ENCODE peak calls at places on chromosome 4, in eight cellular contexts. One of them, this sample, is unnamed.

GRCh38 chr4:99645036-99645435 is 12.6 kb downstream of the C4orf54 start:
- DNase-seq in stimulated activated CD8-positive, alpha-beta memory T cell treated with anti-CD3 and anti-CD28 coated beads, Interleukin-4, amount 100 ng/mL, for 48 hours: no peak
- DNase-seq in NAMALWA: no peak
- DNase-seq in T-helper 2 cell: no peak
- DNase-seq in activated CD4-positive, alpha-beta T cell treated with anti-CD3 and anti-CD28 coated beads, Interleukin-2, amount 10 ng/mL, durations not matched to agents 7 days and 5 days: no peak
- DNase-seq in GM23338: peak
- DNase-seq in H54: no peak
- DNase-seq in cardiac muscle cell: no peak
- DNase-seq in this sample: no peak

GRCh38 chr4:186820371-186820990 is 96.8 kb upstream of the FAT1 start:
- DNase-seq in stimulated activated CD8-positive, alpha-beta memory T cell treated with anti-CD3 and anti-CD28 coated beads, Interleukin-4, amount 100 ng/mL, for 48 hours: no peak
- DNase-seq in NAMALWA: no peak
- DNase-seq in T-helper 2 cell: no peak
- DNase-seq in activated CD4-positive, alpha-beta T cell treated with anti-CD3 and anti-CD28 coated beads, Interleukin-2, amount 10 ng/mL, durations not matched to agents 7 days and 5 days: no peak
- DNase-seq in GM23338: no peak
- DNase-seq in H54: no peak
- DNase-seq in cardiac muscle cell: peak
- DNase-seq in this sample: no peak

GRCh38 chr4:3497554-3498389 is 34.5 kb downstream of the LRPAP1 start:
- DNase-seq in stimulated activated CD8-positive, alpha-beta memory T cell treated with anti-CD3 and anti-CD28 coated beads, Interleukin-4, amount 100 ng/mL, for 48 hours: no peak
- DNase-seq in NAMALWA: no peak
- DNase-seq in T-helper 2 cell: no peak
- DNase-seq in activated CD4-positive, alpha-beta T cell treated with anti-CD3 and anti-CD28 coated beads, Interleukin-2, amount 10 ng/mL, durations not matched to agents 7 days and 5 days: no peak
- DNase-seq in GM23338: peak
- DNase-seq in H54: no peak
- DNase-seq in cardiac muscle cell: no peak
- DNase-seq in this sample: no peak

GRCh38 chr4:172997851-172998250 is 170.8 kb upstream of the GALNT7 start:
- DNase-seq in stimulated activated CD8-positive, alpha-beta memory T cell treated with anti-CD3 and anti-CD28 coated beads, Interleukin-4, amount 100 ng/mL, for 48 hours: no peak
- DNase-seq in NAMALWA: no peak
- DNase-seq in T-helper 2 cell: no peak
- DNase-seq in activated CD4-positive, alpha-beta T cell treated with anti-CD3 and anti-CD28 coated beads, Interleukin-2, amount 10 ng/mL, durations not matched to agents 7 days and 5 days: no peak
- DNase-seq in GM23338: no peak
- DNase-seq in H54: no peak
- DNase-seq in cardiac muscle cell: no peak
- DNase-seq in this sample: no peak

GRCh38 chr4:43411226-43411625 is 518.7 kb downstream of the GRXCR1 start:
- DNase-seq in stimulated activated CD8-positive, alpha-beta memory T cell treated with anti-CD3 and anti-CD28 coated beads, Interleukin-4, amount 100 ng/mL, for 48 hours: no peak
- DNase-seq in NAMALWA: no peak
- DNase-seq in T-helper 2 cell: no peak
- DNase-seq in activated CD4-positive, alpha-beta T cell treated with anti-CD3 and anti-CD28 coated beads, Interleukin-2, amount 10 ng/mL, durations not matched to agents 7 days and 5 days: no peak
- DNase-seq in GM23338: no peak
- DNase-seq in H54: no peak
- DNase-seq in cardiac muscle cell: no peak
- DNase-seq in this sample: no peak

GRCh38 chr4:187179086-187180070 is 455.7 kb upstream of the FAT1 start:
- DNase-seq in stimulated activated CD8-positive, alpha-beta memory T cell treated with anti-CD3 and anti-CD28 coated beads, Interleukin-4, amount 100 ng/mL, for 48 hours: no peak
- DNase-seq in NAMALWA: no peak
- DNase-seq in T-helper 2 cell: no peak
- DNase-seq in activated CD4-positive, alpha-beta T cell treated with anti-CD3 and anti-CD28 coated beads, Interleukin-2, amount 10 ng/mL, durations not matched to agents 7 days and 5 days: no peak
- DNase-seq in GM23338: peak
- DNase-seq in H54: no peak
- DNase-seq in cardiac muscle cell: no peak
- DNase-seq in this sample: no peak

GRCh38 chr4:80446664-80447063 is 111.1 kb downstream of the CFAP299 start:
- DNase-seq in stimulated activated CD8-positive, alpha-beta memory T cell treated with anti-CD3 and anti-CD28 coated beads, Interleukin-4, amount 100 ng/mL, for 48 hours: no peak
- DNase-seq in NAMALWA: no peak
- DNase-seq in T-helper 2 cell: no peak
- DNase-seq in activated CD4-positive, alpha-beta T cell treated with anti-CD3 and anti-CD28 coated beads, Interleukin-2, amount 10 ng/mL, durations not matched to agents 7 days and 5 days: no peak
- DNase-seq in GM23338: no peak
- DNase-seq in H54: no peak
- DNase-seq in cardiac muscle cell: no peak
- DNase-seq in this sample: no peak

GRCh38 chr4:140133576-140133975 is 20.4 kb downstream of the MAML3 start:
- DNase-seq in stimulated activated CD8-positive, alpha-beta memory T cell treated with anti-CD3 and anti-CD28 coated beads, Interleukin-4, amount 100 ng/mL, for 48 hours: no peak
- DNase-seq in NAMALWA: no peak
- DNase-seq in T-helper 2 cell: no peak
- DNase-seq in activated CD4-positive, alpha-beta T cell treated with anti-CD3 and anti-CD28 coated beads, Interleukin-2, amount 10 ng/mL, durations not matched to agents 7 days and 5 days: no peak
- DNase-seq in GM23338: no peak
- DNase-seq in H54: no peak
- DNase-seq in cardiac muscle cell: no peak
- DNase-seq in this sample: no peak

GRCh38 chr4:35300996-35301774 is 943.1 kb downstream of the ARAP2 start:
- DNase-seq in stimulated activated CD8-positive, alpha-beta memory T cell treated with anti-CD3 and anti-CD28 coated beads, Interleukin-4, amount 100 ng/mL, for 48 hours: no peak
- DNase-seq in NAMALWA: no peak
- DNase-seq in T-helper 2 cell: no peak
- DNase-seq in activated CD4-positive, alpha-beta T cell treated with anti-CD3 and anti-CD28 coated beads, Interleukin-2, amount 10 ng/mL, durations not matched to agents 7 days and 5 days: no peak
- DNase-seq in GM23338: peak
- DNase-seq in H54: no peak
- DNase-seq in cardiac muscle cell: no peak
- DNase-seq in this sample: peak

GRCh38 chr4:150583287-150584197 is 1.6 kb downstream of the MAB21L2 start:
- DNase-seq in stimulated activated CD8-positive, alpha-beta memory T cell treated with anti-CD3 and anti-CD28 coated beads, Interleukin-4, amount 100 ng/mL, for 48 hours: no peak
- DNase-seq in NAMALWA: no peak
- DNase-seq in T-helper 2 cell: no peak
- DNase-seq in activated CD4-positive, alpha-beta T cell treated with anti-CD3 and anti-CD28 coated beads, Interleukin-2, amount 10 ng/mL, durations not matched to agents 7 days and 5 days: no peak
- DNase-seq in GM23338: peak
- DNase-seq in H54: no peak
- DNase-seq in cardiac muscle cell: peak
- DNase-seq in this sample: peak

GRCh38 chr4:4726051-4726450 is 133.4 kb upstream of the MSX1 start:
- DNase-seq in stimulated activated CD8-positive, alpha-beta memory T cell treated with anti-CD3 and anti-CD28 coated beads, Interleukin-4, amount 100 ng/mL, for 48 hours: peak
- DNase-seq in NAMALWA: peak
- DNase-seq in T-helper 2 cell: no peak
- DNase-seq in activated CD4-positive, alpha-beta T cell treated with anti-CD3 and anti-CD28 coated beads, Interleukin-2, amount 10 ng/mL, durations not matched to agents 7 days and 5 days: no peak
- DNase-seq in GM23338: no peak
- DNase-seq in H54: peak
- DNase-seq in cardiac muscle cell: no peak
- DNase-seq in this sample: no peak

GRCh38 chr4:72489267-72489666 is 79.8 kb downstream of the ADAMTS3 start:
- DNase-seq in stimulated activated CD8-positive, alpha-beta memory T cell treated with anti-CD3 and anti-CD28 coated beads, Interleukin-4, amount 100 ng/mL, for 48 hours: no peak
- DNase-seq in NAMALWA: no peak
- DNase-seq in T-helper 2 cell: no peak
- DNase-seq in activated CD4-positive, alpha-beta T cell treated with anti-CD3 and anti-CD28 coated beads, Interleukin-2, amount 10 ng/mL, durations not matched to agents 7 days and 5 days: no peak
- DNase-seq in GM23338: no peak
- DNase-seq in H54: no peak
- DNase-seq in cardiac muscle cell: peak
- DNase-seq in this sample: no peak

GRCh38 chr4:46277165-46277951 is 112.6 kb downstream of the GABRA2 start:
- DNase-seq in stimulated activated CD8-positive, alpha-beta memory T cell treated with anti-CD3 and anti-CD28 coated beads, Interleukin-4, amount 100 ng/mL, for 48 hours: no peak
- DNase-seq in NAMALWA: no peak
- DNase-seq in T-helper 2 cell: no peak
- DNase-seq in activated CD4-positive, alpha-beta T cell treated with anti-CD3 and anti-CD28 coated beads, Interleukin-2, amount 10 ng/mL, durations not matched to agents 7 days and 5 days: no peak
- DNase-seq in GM23338: no peak
- DNase-seq in H54: no peak
- DNase-seq in cardiac muscle cell: no peak
- DNase-seq in this sample: no peak

GRCh38 chr4:165684177-165684870 is 188.7 kb upstream of the TLL1 start:
- DNase-seq in stimulated activated CD8-positive, alpha-beta memory T cell treated with anti-CD3 and anti-CD28 coated beads, Interleukin-4, amount 100 ng/mL, for 48 hours: no peak
- DNase-seq in NAMALWA: no peak
- DNase-seq in T-helper 2 cell: no peak
- DNase-seq in activated CD4-positive, alpha-beta T cell treated with anti-CD3 and anti-CD28 coated beads, Interleukin-2, amount 10 ng/mL, durations not matched to agents 7 days and 5 days: no peak
- DNase-seq in GM23338: no peak
- DNase-seq in H54: peak
- DNase-seq in cardiac muscle cell: peak
- DNase-seq in this sample: no peak

This sample was measured in endothelial cell.